ENCODE peak calls at places on chromosomes 12 and 14, in nine cellular contexts. P, D, L, R, H, V, B, I and M are unnamed samples.

GRCh38 chr12:52926596-52927241 is 21.8 kb upstream of the KRT8 start:
- DNase-seq in P (no peak), H (no peak), D (no peak), L (no peak), B (no peak), V (no peak), I (no peak), R (no peak), M (no peak)

GRCh38 chr12:42129595-42130204 is 15.0 kb downstream of the GXYLT1 start:
- DNase-seq in L (peak), R (no peak), H (peak), B (no peak), D (no peak), I (no peak), V (no peak), P (no peak), M (peak)

GRCh38 chr14:68157971-68158371 is 338.4 kb downstream of the RAD51B start:
- DNase-seq in I (no peak), H (peak), B (no peak), P (no peak), L (no peak), V (no peak), R (no peak), D (no peak), M (peak)

GRCh38 chr14:84209021-84209420 is 1320.9 kb upstream of the FLRT2 start:
- DNase-seq in H (no peak), R (no peak), I (no peak), L (no peak), D (no peak), V (no peak), B (no peak), P (no peak), M (no peak)

GRCh38 chr14:23034498-23035302 is at the start of gene PSMB5:
- DNase-seq in R (peak), L (peak), B (peak), D (peak), P (no peak), I (peak), V (peak), H (peak), M (peak)

GRCh38 chr14:24784981-24785380 is 151.0 kb upstream of the GZMB start:
- DNase-seq in I (no peak), P (no peak), L (no peak), H (no peak), D (no peak), V (no peak), R (no peak), B (no peak), M (no peak)

GRCh38 chr12:70619471-70620152 is 17.6 kb downstream of the PTPRB start:
- DNase-seq in I (no peak), L (no peak), P (no peak), H (no peak), B (no peak), V (no peak), D (no peak), R (no peak), M (no peak)

GRCh38 chr12:125403145-125403789 is 338.0 kb downstream of the AACS start:
- DNase-seq in V (no peak), B (no peak), L (peak), R (no peak), P (peak), I (no peak), H (peak), D (no peak), M (peak)

GRCh38 chr12:52607314-52607713 is 6.1 kb upstream of the KRT72 start:
- DNase-seq in B (peak), V (no peak), L (no peak), R (no peak), P (no peak), H (no peak), D (no peak), I (no peak), M (no peak)

GRCh38 chr12:49340971-49341776 is 4.2 kb upstream of the C1QL4 start:
- DNase-seq in H (no peak), L (no peak), I (no peak), D (no peak), R (no peak), B (no peak), P (no peak), V (no peak), M (no peak)

GRCh38 chr12:100234166-100234565 is 32.7 kb downstream of the DEPDC4 start:
- DNase-seq in D (no peak), P (no peak), L (peak), I (no peak), B (no peak), R (no peak), V (no peak), H (peak), M (peak)

GRCh38 chr12:109719123-109720022 is 5.7 kb downstream of the FAM222A start:
- DNase-seq in R (no peak), H (no peak), D (no peak), P (no peak), L (no peak), B (no peak), I (no peak), V (no peak), M (no peak)

GRCh38 chr14:89598548-89599186 is 181.6 kb upstream of the FOXN3 start:
- DNase-seq in V (no peak), I (no peak), R (no peak), B (no peak), H (no peak), L (no peak), P (no peak), D (no peak), M (peak)

GRCh38 chr12:88633312-88633711 is 53.0 kb upstream of the KITLG start:
- DNase-seq in V (no peak), D (no peak), I (no peak), L (no peak), B (no peak), P (no peak), H (no peak), R (no peak), M (peak)

GRCh38 chr12:102527256-102527720 is 46.9 kb upstream of the IGF1 start:
- DNase-seq in V (no peak), H (no peak), P (no peak), I (no peak), L (no peak), B (no peak), D (no peak), R (no peak), M (peak)

GRCh38 chr14:55699131-55700057 is 119.4 kb downstream of the KTN1 start:
- DNase-seq in I (no peak), L (no peak), P (no peak), R (no peak), D (no peak), B (no peak), H (peak), V (no peak), M (peak)

GRCh38 chr12:130300725-130301124 is 37.0 kb upstream of the PIWIL1 start:
- DNase-seq in B (no peak), P (no peak), H (no peak), I (no peak), V (no peak), R (no peak), D (no peak), L (no peak), M (no peak)

GRCh38 chr12:106205208-106206069 is 42.4 kb downstream of the CKAP4 start:
- DNase-seq in H (peak), P (peak), I (no peak), V (no peak), R (no peak), D (no peak), L (no peak), B (peak), M (no peak)

GRCh38 chr12:16349132-16349463 is 1.7 kb downstream of the MGST1 start:
- DNase-seq in V (no peak), R (no peak), I (no peak), B (peak), P (no peak), D (no peak), L (no peak), H (peak), M (peak)